ENCODE peak calls at places on chromosomes 6 and 20, in four cellular contexts. J is A673, V is GM03348, U is iPS-NIHi11. Z is an unnamed sample.

GRCh38 chr20:23399568-23400241 is 21.6 kb downstream of the NAPB start:
- DNase-seq in V (peak; percentile 65), J (peak; percentile 4), U (no peak), Z (no peak)

GRCh38 chr6:35468980-35469710 is 944 bp downstream of the RPL10A start:
- DNase-seq in V (no peak), U (no peak), J (no peak), Z (no peak)

GRCh38 chr6:22147983-22148797 is 148.6 kb downstream of the PRL start:
- DNase-seq in V (peak; percentile 74), J (peak; percentile 59), U (peak; percentile 37), Z (no peak)

GRCh38 chr20:49163696-49164095 is 24.4 kb downstream of the STAU1 start:
- DNase-seq in U (no peak), J (no peak), V (no peak), Z (no peak)

GRCh38 chr6:169944415-169944814 is 193.0 kb downstream of the ERMARD start:
- DNase-seq in J (no peak), U (no peak), V (no peak), Z (no peak)

GRCh38 chr20:20064303-20064702 is 12.0 kb downstream of the CFAP61 start:
- DNase-seq in V (no peak), U (no peak), J (no peak), Z (no peak)

GRCh38 chr20:17568972-17569471 is 853 bp upstream of the DSTN start:
- DNase-seq in J (peak; percentile 73), U (peak; percentile 72), V (peak; percentile 92), Z (peak; percentile 20)

GRCh38 chr6:10633216-10633615 is 61.2 kb downstream of the C6orf52 start:
- DNase-seq in U (no peak), J (no peak), V (peak; percentile 14), Z (no peak)

GRCh38 chr6:2450546-2450945 is 205.1 kb upstream of the GMDS start:
- DNase-seq in U (no peak), J (peak; percentile 8), V (no peak), Z (no peak)

GRCh38 chr6:43254138-43254817 is 11.0 kb downstream of the TTBK1 start:
- DNase-seq in U (no peak), J (no peak), V (no peak), Z (no peak)

GRCh38 chr20:37347347-37347823 is 1.4 kb downstream of the SRC start:
- DNase-seq in J (no peak), U (no peak), V (no peak), Z (no peak)

GRCh38 chr6:38420207-38420606 is 219.5 kb downstream of the BTBD9 start:
- DNase-seq in U (no peak), J (no peak), V (no peak), Z (no peak)

GRCh38 chr20:37231970-37232620 is 29.5 kb downstream of the GHRH start:
- DNase-seq in J (no peak), U (no peak), V (no peak), Z (no peak)

Z was measured in iPS DF 19.7.